ENCODE peak calls at places on chromosomes 6 and 20, in ten cellular contexts. O is tibial nerve; W is CD4-positive, alpha-beta memory T cell; K is ovary; T is heart left ventricle; B is A549; M is A673; Y is endodermal cell; E is neural progenitor cell; D is PC-9. Z is an unnamed sample.

GRCh38 chr6:43891072-43891870 is 121.3 kb downstream of the VEGFA start:
- DNase-seq in O (no peak), W (no peak), K (no peak), T (no peak), B (no peak), M (no peak), Y (peak; percentile 72), E (peak; percentile 26), D (no peak), Z (no peak)

GRCh38 chr6:113414511-113414910 is 442.6 kb upstream of the MARCKS start:
- DNase-seq in O (no peak), W (no peak), K (peak; percentile 34), T (peak; percentile 39), B (peak; percentile 9), M (peak; percentile 41), Y (no peak), E (no peak), D (peak; percentile 66), Z (no peak)

GRCh38 chr20:20293986-20294385 is 73.9 kb upstream of the INSM1 start:
- DNase-seq in O (no peak), W (no peak), K (no peak), T (no peak), B (no peak), M (no peak), Y (no peak), E (no peak), D (no peak), Z (no peak)

GRCh38 chr6:148516116-148517016 is 173.7 kb downstream of the SASH1 start:
- DNase-seq in O (no peak), W (no peak), K (no peak), T (no peak), B (no peak), M (no peak), Y (no peak), E (no peak), D (no peak), Z (no peak)

GRCh38 chr6:170374571-170375444 is 68.2 kb downstream of the FAM120B start:
- DNase-seq in O (no peak), W (no peak), K (no peak), T (no peak), B (no peak), M (no peak), Y (peak; percentile 23), E (no peak), D (no peak), Z (no peak)

GRCh38 chr6:133769463-133769862 is 119.5 kb upstream of the TCF21 start:
- DNase-seq in O (no peak), W (no peak), K (no peak), T (no peak), B (no peak), M (no peak), Y (no peak), E (no peak), D (no peak), Z (no peak)

GRCh38 chr6:22362361-22362760 is 65.5 kb upstream of the PRL start:
- DNase-seq in O (no peak), W (no peak), K (no peak), T (no peak), B (no peak), M (no peak), Y (no peak), E (no peak), D (peak; percentile 49), Z (no peak)

GRCh38 chr20:8749986-8750385 is 318.9 kb upstream of the PLCB4 start:
- DNase-seq in O (no peak), W (no peak), K (no peak), T (no peak), B (no peak), M (no peak), Y (no peak), E (no peak), D (no peak), Z (no peak)

GRCh38 chr6:72820906-72821305 is 199.0 kb downstream of the KCNQ5 start:
- DNase-seq in O (no peak), W (no peak), K (no peak), T (no peak), B (no peak), M (no peak), Y (no peak), E (no peak), D (no peak), Z (no peak)

GRCh38 chr6:90537723-90538407 is 49.0 kb downstream of the MAP3K7 start:
- DNase-seq in O (no peak), W (no peak), K (no peak), T (no peak), B (no peak), M (peak; percentile 72), Y (no peak), E (no peak), D (no peak), Z (no peak)
- H3K27ac ChIP-seq in O (no peak overlapping the region), W (no peak overlapping the region), K (no peak overlapping the region), T (peak overlapping the region; percentile 28), B (no peak overlapping the region), M (no peak overlapping the region), Y (peak overlapping the region; percentile 64), E (peak overlapping the region; percentile 42), D (no peak overlapping the region), Z (no peak overlapping the region)

GRCh38 chr6:34246249-34246562 is 2.6 kb downstream of the SMIM29 start:
- DNase-seq in O (no peak), W (no peak), K (no peak), T (no peak), B (no peak), M (no peak), Y (no peak), E (no peak), D (no peak), Z (no peak)
- H3K4me1 ChIP-seq in O (peaks cover 26% of the 10 kb centered on the region), W (peaks cover 60% of the 10 kb centered on the region), K (peaks cover 4% of the 10 kb centered on the region), T (peaks cover 13% of the 10 kb centered on the region), B (peaks cover 68% of the 10 kb centered on the region), M (peaks cover 20% of the 10 kb centered on the region), Y (peaks cover 5% of the 10 kb centered on the region), E (peaks cover 3% of the 10 kb centered on the region), D (peaks cover 70% of the 10 kb centered on the region), Z (peaks cover 28% of the 10 kb centered on the region)

GRCh38 chr6:163354779-163355431 is 59.6 kb upstream of the QKI start:
- DNase-seq in O (peak; percentile 22), W (no peak), K (peak; percentile 71), T (peak; percentile 82), B (no peak), M (no peak), Y (no peak), E (no peak), D (no peak), Z (peak; percentile 71)

GRCh38 chr6:163354085-163354484 is 60.4 kb upstream of the QKI start:
- DNase-seq in O (no peak), W (no peak), K (no peak), T (peak; percentile 44), B (no peak), M (no peak), Y (no peak), E (no peak), D (peak; percentile 79), Z (no peak)

GRCh38 chr6:163356324-163356723 is 58.2 kb upstream of the QKI start:
- DNase-seq in O (peak; percentile 47), W (no peak), K (no peak), T (peak; percentile 84), B (no peak), M (peak; percentile 52), Y (peak; percentile 71), E (peak; percentile 21), D (no peak), Z (peak; percentile 78)

GRCh38 chr6:163356743-163357142 is 57.8 kb upstream of the QKI start:
- DNase-seq in O (no peak), W (no peak), K (no peak), T (no peak), B (no peak), M (no peak), Y (no peak), E (no peak), D (no peak), Z (no peak)

DNA sequence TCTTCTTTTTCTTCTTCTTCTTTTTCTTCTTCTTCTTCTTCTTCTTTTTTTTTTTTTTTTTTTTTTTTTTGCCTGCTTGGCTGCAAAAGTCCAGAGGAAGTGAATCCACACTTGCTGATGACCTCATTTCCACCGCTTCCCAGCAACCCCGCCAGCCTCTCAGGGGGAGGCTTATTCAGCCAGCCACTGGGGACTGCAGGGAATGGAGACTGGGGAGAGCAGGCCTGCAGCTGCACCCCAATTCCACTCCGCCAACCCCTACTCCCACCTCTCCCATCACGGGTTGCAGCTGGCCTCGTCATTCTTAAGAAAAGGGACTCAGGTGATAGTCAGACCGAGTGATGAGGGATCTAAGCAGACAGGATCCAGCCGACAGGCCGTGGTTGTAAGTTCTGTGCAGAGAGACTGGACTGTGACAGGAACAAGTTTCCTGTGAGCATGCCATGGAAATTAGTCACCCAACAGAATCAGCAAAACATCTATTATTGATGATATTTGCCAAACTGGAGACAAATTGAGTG is 59.0 kb upstream of the QKI start:
- DNase-seq in O (peak; percentile 27), W (no peak), K (peak; percentile 49), T (peak; percentile 86), B (no peak), M (peak; percentile 64), Y (no peak), E (no peak), D (no peak), Z (peak; percentile 81)
- H3K27ac ChIP-seq in O (peak overlapping the region; percentile 92), W (no peak overlapping the region), K (no peak overlapping the region), T (peak overlapping the region; percentile 72), B (no peak overlapping the region), M (no peak overlapping the region), Y (peak overlapping the region; percentile 62), E (no peak overlapping the region), D (peak overlapping the region; percentile 44), Z (peak overlapping the region; percentile 80)

GRCh38 chr20:1325173-1326030 is 3.5 kb downstream of the SDCBP2 start:
- DNase-seq in O (peak; percentile 93), W (peak; percentile 99), K (peak; percentile 99), T (peak; percentile 99), B (peak; percentile 100), M (peak; percentile 98), Y (peak; percentile 97), E (peak; percentile 97), D (peak; percentile 88), Z (peak; percentile 99)
- H3K4me1 ChIP-seq in O (peaks cover 41% of the 10 kb centered on the region), W (peaks cover 42% of the 10 kb centered on the region), K (peaks cover 26% of the 10 kb centered on the region), T (peaks cover 63% of the 10 kb centered on the region), B (peaks cover 37% of the 10 kb centered on the region), M (peaks cover 29% of the 10 kb centered on the region), Y (peaks cover 5% of the 10 kb centered on the region), E (peaks cover 4% of the 10 kb centered on the region), D (peaks cover 49% of the 10 kb centered on the region), Z (peaks cover 61% of the 10 kb centered on the region)

DNA sequence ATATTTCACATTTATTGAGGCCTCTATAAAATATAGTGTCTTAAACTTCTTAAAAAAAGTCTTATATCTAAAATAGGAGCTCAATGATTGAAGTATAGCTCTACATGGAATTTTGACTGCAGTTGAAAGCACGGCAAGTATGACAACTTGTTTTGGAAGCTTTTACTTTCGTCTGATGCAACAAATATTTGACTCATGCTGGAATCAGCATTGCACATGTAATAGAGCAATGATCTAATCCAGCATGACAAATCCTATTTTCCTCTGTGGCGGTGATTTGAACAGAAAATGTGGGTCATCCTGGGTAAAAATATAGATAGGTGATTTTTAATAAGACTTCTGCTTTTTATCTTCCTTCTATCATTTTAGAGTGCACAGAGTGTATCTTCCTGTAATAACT is 111.6 kb downstream of the TINAG start:
- DNase-seq in O (no peak), W (no peak), K (no peak), T (no peak), B (peak; percentile 1), M (peak; percentile 84), Y (no peak), E (no peak), D (peak; percentile 52), Z (no peak)
- H3K27ac ChIP-seq in O (no peak overlapping the region), W (no peak overlapping the region), K (no peak overlapping the region), T (no peak overlapping the region), B (peak overlapping the region; percentile 70), M (peak overlapping the region; percentile 84), Y (no peak overlapping the region), E (no peak overlapping the region), D (peak overlapping the region; percentile 69), Z (no peak overlapping the region)

GRCh38 chr6:91708534-91708933 is 1121.7 kb upstream of the MAP3K7 start:
- DNase-seq in O (no peak), W (no peak), K (no peak), T (no peak), B (no peak), M (no peak), Y (no peak), E (no peak), D (peak; percentile 85), Z (no peak)
- H3K4me1 ChIP-seq in O (no peaks in the 10 kb centered on the region), W (no peaks in the 10 kb centered on the region), K (no peaks in the 10 kb centered on the region), T (no peaks in the 10 kb centered on the region), B (no peaks in the 10 kb centered on the region), M (no peaks in the 10 kb centered on the region), Y (no peaks in the 10 kb centered on the region), E (no peaks in the 10 kb centered on the region), D (peaks cover 18% of the 10 kb centered on the region), Z (no peaks in the 10 kb centered on the region)

Z was measured in upper lobe of right lung.